ENCODE peak calls at places on chromosomes 11 and 22, in ten cellular contexts. One of them, this sample, is unnamed.

GRCh38 chr11:36492724-36493304 is 17.3 kb downstream of the TRAF6 start:
- DNase-seq in GM20000: peak; percentile 46
- DNase-seq in DMS79: no peak
- DNase-seq in stimulated activated effector memory CD8-positive, alpha-beta T cell treated with anti-CD3 and anti-CD28 coated beads, Interleukin-12 subunit alpha, Interleukin-12 subunit beta, amount 100 ng/mL, for 72 hours: no peak
- DNase-seq in NCI-H510A treated with DMSO at 0.1 percent for 48 hours: peak; percentile 30
- DNase-seq in neural progenitor cell: peak; percentile 51
- DNase-seq in activated T-cell treated with anti-CD3 and anti-CD28 coated beads for 1 hour: no peak
- DNase-seq in GM23248: peak; percentile 63
- DNase-seq in stimulated activated CD4-positive, alpha-beta T cell treated with anti-CD3 and anti-CD28 coated beads, Interleukin-15, amount 100 ng/mL, for 24 hours: peak; percentile 12
- DNase-seq in activated naive CD4-positive, alpha-beta T cell treated with anti-CD3 and anti-CD28 coated beads, Interleukin-2, amount 10 ng/mL, durations not matched to agents 7 days and 5 days: peak; percentile 48
- DNase-seq in this sample: peak; percentile 46

GRCh38 chr11:11978792-11979486 is 29.5 kb downstream of the DKK3 start:
- DNase-seq in GM20000: no peak
- DNase-seq in DMS79: no peak
- DNase-seq in stimulated activated effector memory CD8-positive, alpha-beta T cell treated with anti-CD3 and anti-CD28 coated beads, Interleukin-12 subunit alpha, Interleukin-12 subunit beta, amount 100 ng/mL, for 72 hours: no peak
- DNase-seq in NCI-H510A treated with DMSO at 0.1 percent for 48 hours: no peak
- DNase-seq in neural progenitor cell: no peak
- DNase-seq in activated T-cell treated with anti-CD3 and anti-CD28 coated beads for 1 hour: no peak
- DNase-seq in GM23248: peak; percentile 75
- DNase-seq in stimulated activated CD4-positive, alpha-beta T cell treated with anti-CD3 and anti-CD28 coated beads, Interleukin-15, amount 100 ng/mL, for 24 hours: no peak
- DNase-seq in activated naive CD4-positive, alpha-beta T cell treated with anti-CD3 and anti-CD28 coated beads, Interleukin-2, amount 10 ng/mL, durations not matched to agents 7 days and 5 days: no peak
- DNase-seq in this sample: peak; percentile 23

GRCh38 chr22:38347181-38347943 is 30.1 kb upstream of the CSNK1E start:
- DNase-seq in GM20000: no peak
- DNase-seq in DMS79: no peak
- DNase-seq in stimulated activated effector memory CD8-positive, alpha-beta T cell treated with anti-CD3 and anti-CD28 coated beads, Interleukin-12 subunit alpha, Interleukin-12 subunit beta, amount 100 ng/mL, for 72 hours: no peak
- DNase-seq in NCI-H510A treated with DMSO at 0.1 percent for 48 hours: no peak
- DNase-seq in neural progenitor cell: no peak
- DNase-seq in activated T-cell treated with anti-CD3 and anti-CD28 coated beads for 1 hour: no peak
- DNase-seq in GM23248: no peak
- DNase-seq in stimulated activated CD4-positive, alpha-beta T cell treated with anti-CD3 and anti-CD28 coated beads, Interleukin-15, amount 100 ng/mL, for 24 hours: no peak
- DNase-seq in activated naive CD4-positive, alpha-beta T cell treated with anti-CD3 and anti-CD28 coated beads, Interleukin-2, amount 10 ng/mL, durations not matched to agents 7 days and 5 days: no peak
- DNase-seq in this sample: no peak

GRCh38 chr11:61917357-61918109 is at the start of gene RAB3IL1:
- DNase-seq in GM20000: peak; percentile 51
- DNase-seq in DMS79: no peak
- DNase-seq in stimulated activated effector memory CD8-positive, alpha-beta T cell treated with anti-CD3 and anti-CD28 coated beads, Interleukin-12 subunit alpha, Interleukin-12 subunit beta, amount 100 ng/mL, for 72 hours: no peak
- DNase-seq in NCI-H510A treated with DMSO at 0.1 percent for 48 hours: no peak
- DNase-seq in neural progenitor cell: peak; percentile 90
- DNase-seq in activated T-cell treated with anti-CD3 and anti-CD28 coated beads for 1 hour: no peak
- DNase-seq in GM23248: peak; percentile 78
- DNase-seq in stimulated activated CD4-positive, alpha-beta T cell treated with anti-CD3 and anti-CD28 coated beads, Interleukin-15, amount 100 ng/mL, for 24 hours: peak; percentile 40
- DNase-seq in activated naive CD4-positive, alpha-beta T cell treated with anti-CD3 and anti-CD28 coated beads, Interleukin-2, amount 10 ng/mL, durations not matched to agents 7 days and 5 days: no peak
- DNase-seq in this sample: no peak

GRCh38 chr11:130668751-130669150 is 220.3 kb downstream of the ADAMTS15 start:
- DNase-seq in GM20000: no peak
- DNase-seq in DMS79: no peak
- DNase-seq in stimulated activated effector memory CD8-positive, alpha-beta T cell treated with anti-CD3 and anti-CD28 coated beads, Interleukin-12 subunit alpha, Interleukin-12 subunit beta, amount 100 ng/mL, for 72 hours: no peak
- DNase-seq in NCI-H510A treated with DMSO at 0.1 percent for 48 hours: no peak
- DNase-seq in neural progenitor cell: no peak
- DNase-seq in activated T-cell treated with anti-CD3 and anti-CD28 coated beads for 1 hour: no peak
- DNase-seq in GM23248: no peak
- DNase-seq in stimulated activated CD4-positive, alpha-beta T cell treated with anti-CD3 and anti-CD28 coated beads, Interleukin-15, amount 100 ng/mL, for 24 hours: no peak
- DNase-seq in activated naive CD4-positive, alpha-beta T cell treated with anti-CD3 and anti-CD28 coated beads, Interleukin-2, amount 10 ng/mL, durations not matched to agents 7 days and 5 days: no peak
- DNase-seq in this sample: no peak

GRCh38 chr11:76139317-76139716 is 67.0 kb downstream of the WNT11 start:
- DNase-seq in GM20000: no peak
- DNase-seq in DMS79: no peak
- DNase-seq in stimulated activated effector memory CD8-positive, alpha-beta T cell treated with anti-CD3 and anti-CD28 coated beads, Interleukin-12 subunit alpha, Interleukin-12 subunit beta, amount 100 ng/mL, for 72 hours: no peak
- DNase-seq in NCI-H510A treated with DMSO at 0.1 percent for 48 hours: no peak
- DNase-seq in neural progenitor cell: no peak
- DNase-seq in activated T-cell treated with anti-CD3 and anti-CD28 coated beads for 1 hour: no peak
- DNase-seq in GM23248: no peak
- DNase-seq in stimulated activated CD4-positive, alpha-beta T cell treated with anti-CD3 and anti-CD28 coated beads, Interleukin-15, amount 100 ng/mL, for 24 hours: no peak
- DNase-seq in activated naive CD4-positive, alpha-beta T cell treated with anti-CD3 and anti-CD28 coated beads, Interleukin-2, amount 10 ng/mL, durations not matched to agents 7 days and 5 days: no peak
- DNase-seq in this sample: no peak

GRCh38 chr22:48433647-48434046 is 1394.0 kb downstream of the BRD1 start:
- DNase-seq in GM20000: no peak
- DNase-seq in DMS79: no peak
- DNase-seq in stimulated activated effector memory CD8-positive, alpha-beta T cell treated with anti-CD3 and anti-CD28 coated beads, Interleukin-12 subunit alpha, Interleukin-12 subunit beta, amount 100 ng/mL, for 72 hours: no peak
- DNase-seq in NCI-H510A treated with DMSO at 0.1 percent for 48 hours: no peak
- DNase-seq in neural progenitor cell: no peak
- DNase-seq in activated T-cell treated with anti-CD3 and anti-CD28 coated beads for 1 hour: no peak
- DNase-seq in GM23248: no peak
- DNase-seq in stimulated activated CD4-positive, alpha-beta T cell treated with anti-CD3 and anti-CD28 coated beads, Interleukin-15, amount 100 ng/mL, for 24 hours: no peak
- DNase-seq in activated naive CD4-positive, alpha-beta T cell treated with anti-CD3 and anti-CD28 coated beads, Interleukin-2, amount 10 ng/mL, durations not matched to agents 7 days and 5 days: no peak
- DNase-seq in this sample: no peak

GRCh38 chr22:26066534-26066933 is 102.7 kb upstream of the SEZ6L start:
- DNase-seq in GM20000: no peak
- DNase-seq in DMS79: peak; percentile 48
- DNase-seq in stimulated activated effector memory CD8-positive, alpha-beta T cell treated with anti-CD3 and anti-CD28 coated beads, Interleukin-12 subunit alpha, Interleukin-12 subunit beta, amount 100 ng/mL, for 72 hours: no peak
- DNase-seq in NCI-H510A treated with DMSO at 0.1 percent for 48 hours: peak; percentile 68
- DNase-seq in neural progenitor cell: peak; percentile 97
- DNase-seq in activated T-cell treated with anti-CD3 and anti-CD28 coated beads for 1 hour: no peak
- DNase-seq in GM23248: no peak
- DNase-seq in stimulated activated CD4-positive, alpha-beta T cell treated with anti-CD3 and anti-CD28 coated beads, Interleukin-15, amount 100 ng/mL, for 24 hours: no peak
- DNase-seq in activated naive CD4-positive, alpha-beta T cell treated with anti-CD3 and anti-CD28 coated beads, Interleukin-2, amount 10 ng/mL, durations not matched to agents 7 days and 5 days: no peak
- DNase-seq in this sample: peak; percentile 35

GRCh38 chr11:17639781-17640180 is 79.6 kb upstream of the MYOD1 start:
- DNase-seq in GM20000: no peak
- DNase-seq in DMS79: no peak
- DNase-seq in stimulated activated effector memory CD8-positive, alpha-beta T cell treated with anti-CD3 and anti-CD28 coated beads, Interleukin-12 subunit alpha, Interleukin-12 subunit beta, amount 100 ng/mL, for 72 hours: no peak
- DNase-seq in NCI-H510A treated with DMSO at 0.1 percent for 48 hours: no peak
- DNase-seq in neural progenitor cell: no peak
- DNase-seq in activated T-cell treated with anti-CD3 and anti-CD28 coated beads for 1 hour: no peak
- DNase-seq in GM23248: no peak
- DNase-seq in stimulated activated CD4-positive, alpha-beta T cell treated with anti-CD3 and anti-CD28 coated beads, Interleukin-15, amount 100 ng/mL, for 24 hours: no peak
- DNase-seq in activated naive CD4-positive, alpha-beta T cell treated with anti-CD3 and anti-CD28 coated beads, Interleukin-2, amount 10 ng/mL, durations not matched to agents 7 days and 5 days: no peak
- DNase-seq in this sample: no peak

GRCh38 chr11:121669422-121669821 is 216.7 kb upstream of the SORL1-AS1 start:
- DNase-seq in GM20000: no peak
- DNase-seq in DMS79: no peak
- DNase-seq in stimulated activated effector memory CD8-positive, alpha-beta T cell treated with anti-CD3 and anti-CD28 coated beads, Interleukin-12 subunit alpha, Interleukin-12 subunit beta, amount 100 ng/mL, for 72 hours: no peak
- DNase-seq in NCI-H510A treated with DMSO at 0.1 percent for 48 hours: no peak
- DNase-seq in neural progenitor cell: no peak
- DNase-seq in activated T-cell treated with anti-CD3 and anti-CD28 coated beads for 1 hour: no peak
- DNase-seq in GM23248: peak; percentile 44
- DNase-seq in stimulated activated CD4-positive, alpha-beta T cell treated with anti-CD3 and anti-CD28 coated beads, Interleukin-15, amount 100 ng/mL, for 24 hours: no peak
- DNase-seq in activated naive CD4-positive, alpha-beta T cell treated with anti-CD3 and anti-CD28 coated beads, Interleukin-2, amount 10 ng/mL, durations not matched to agents 7 days and 5 days: no peak
- DNase-seq in this sample: no peak

GRCh38 chr22:28349114-28349513 is 330.5 kb downstream of the TTC28 start:
- DNase-seq in GM20000: no peak
- DNase-seq in DMS79: no peak
- DNase-seq in stimulated activated effector memory CD8-positive, alpha-beta T cell treated with anti-CD3 and anti-CD28 coated beads, Interleukin-12 subunit alpha, Interleukin-12 subunit beta, amount 100 ng/mL, for 72 hours: no peak
- DNase-seq in NCI-H510A treated with DMSO at 0.1 percent for 48 hours: no peak
- DNase-seq in neural progenitor cell: no peak
- DNase-seq in activated T-cell treated with anti-CD3 and anti-CD28 coated beads for 1 hour: no peak
- DNase-seq in GM23248: no peak
- DNase-seq in stimulated activated CD4-positive, alpha-beta T cell treated with anti-CD3 and anti-CD28 coated beads, Interleukin-15, amount 100 ng/mL, for 24 hours: no peak
- DNase-seq in activated naive CD4-positive, alpha-beta T cell treated with anti-CD3 and anti-CD28 coated beads, Interleukin-2, amount 10 ng/mL, durations not matched to agents 7 days and 5 days: no peak
- DNase-seq in this sample: peak; percentile 9

GRCh38 chr11:62974848-62975522 is 9.8 kb downstream of the SLC22A6 start:
- DNase-seq in GM20000: peak; percentile 34
- DNase-seq in DMS79: peak; percentile 33
- DNase-seq in stimulated activated effector memory CD8-positive, alpha-beta T cell treated with anti-CD3 and anti-CD28 coated beads, Interleukin-12 subunit alpha, Interleukin-12 subunit beta, amount 100 ng/mL, for 72 hours: no peak
- DNase-seq in NCI-H510A treated with DMSO at 0.1 percent for 48 hours: peak; percentile 2
- DNase-seq in neural progenitor cell: peak; percentile 67
- DNase-seq in activated T-cell treated with anti-CD3 and anti-CD28 coated beads for 1 hour: no peak
- DNase-seq in GM23248: peak; percentile 32
- DNase-seq in stimulated activated CD4-positive, alpha-beta T cell treated with anti-CD3 and anti-CD28 coated beads, Interleukin-15, amount 100 ng/mL, for 24 hours: peak; percentile 40
- DNase-seq in activated naive CD4-positive, alpha-beta T cell treated with anti-CD3 and anti-CD28 coated beads, Interleukin-2, amount 10 ng/mL, durations not matched to agents 7 days and 5 days: peak; percentile 26
- DNase-seq in this sample: peak; percentile 88